ENCODE peak calls at places on chromosomes 3 and 15, in five cellular contexts. B is hepatocyte, D is ovary, L is psoas muscle, R is heart left ventricle. C is an unnamed sample.

GRCh38 chr3:172186607-172187006 is 147.2 kb downstream of the FNDC3B start:
- DNase-seq in L (no peak), R (no peak), B (no peak), D (no peak), C (no peak)

GRCh38 chr3:58994746-58995330 is 55.0 kb downstream of the CFAP20DC start:
- DNase-seq in B (peak; percentile 81), R (no peak), L (no peak), D (no peak), C (no peak)

GRCh38 chr3:66177026-66177425 is 43.8 kb upstream of the SLC25A26 start:
- DNase-seq in B (no peak), D (no peak), R (peak; percentile 43), L (no peak), C (no peak)

GRCh38 chr3:88809993-88810392 is 297.4 kb upstream of the EPHA3 start:
- DNase-seq in L (no peak), B (no peak), D (no peak), R (no peak), C (no peak)

GRCh38 chr3:15512173-15512572 is 9.3 kb downstream of the COLQ start:
- DNase-seq in R (peak; percentile 88), D (no peak), L (peak; percentile 43), B (peak; percentile 43), C (peak; percentile 73)

GRCh38 chr3:42802876-42803799 is 1.2 kb downstream of the HIGD1A start:
- DNase-seq in L (no peak), R (no peak), B (peak; percentile 36), D (no peak), C (no peak)

GRCh38 chr3:44355634-44356033 is 17.1 kb downstream of the TCAIM start:
- DNase-seq in B (peak; percentile 41), D (no peak), R (no peak), L (no peak), C (no peak)

GRCh38 chr15:41969851-41970431 is 2.4 kb downstream of the EHD4 start:
- DNase-seq in D (no peak), B (no peak), R (no peak), L (no peak), C (no peak)

GRCh38 chr15:40398413-40398873 is 7.2 kb upstream of the IVD start:
- DNase-seq in D (no peak), L (no peak), B (no peak), R (no peak), C (no peak)

GRCh38 chr3:4718179-4718736 is 225.1 kb downstream of the ITPR1 start:
- DNase-seq in D (no peak), L (no peak), R (no peak), B (no peak), C (no peak)
- H3K4me1 ChIP-seq in D (peaks cover 11% of the 10 kb centered on the region), L (peaks cover 43% of the 10 kb centered on the region), R (peaks cover 59% of the 10 kb centered on the region), B (peaks cover 40% of the 10 kb centered on the region), C (peaks cover 58% of the 10 kb centered on the region)

GRCh38 chr3:35946857-35947514 is 307.7 kb downstream of the ARPP21 start:
- DNase-seq in L (no peak), D (no peak), R (no peak), B (peak; percentile 29), C (no peak)
- TF ChIP-seq CTCF in L (no peak), D (no peak), R (no peak), B (no peak), C (no peak)

GRCh38 chr15:95295311-95295710 is 1035.2 kb upstream of the NR2F2 start:
- DNase-seq in L (no peak), B (no peak), D (no peak), R (no peak), C (no peak)
- H3K4me3 ChIP-seq in L (no peak overlapping the region), B (no peak overlapping the region), D (no peak overlapping the region), R (no peak overlapping the region), C (no peak overlapping the region)

GRCh38 chr3:127796045-127796720 is 26.1 kb downstream of the MGLL start:
- DNase-seq in B (no peak), L (no peak), D (no peak), R (no peak), C (no peak)

GRCh38 chr3:127796751-127797150 is 25.6 kb downstream of the MGLL start:
- DNase-seq in L (no peak), D (no peak), B (no peak), R (no peak), C (no peak)

GRCh38 chr3:127794402-127794801 is 27.9 kb downstream of the MGLL start:
- DNase-seq in R (no peak), L (no peak), D (no peak), B (no peak), C (no peak)

GRCh38 chr3:127792664-127793292 is 29.5 kb downstream of the MGLL start:
- DNase-seq in B (peak; percentile 69), R (peak; percentile 83), D (peak; percentile 36), L (peak; percentile 81), C (peak; percentile 71)

GRCh38 chr3:127794972-127795371 is 27.3 kb downstream of the MGLL start:
- DNase-seq in D (no peak), L (no peak), R (no peak), B (no peak), C (no peak)
- H3K4me1 ChIP-seq in D (peaks cover 3% of the 10 kb centered on the region), L (peaks cover 39% of the 10 kb centered on the region), R (peaks cover 61% of the 10 kb centered on the region), B (peaks cover 16% of the 10 kb centered on the region), C (peaks cover 66% of the 10 kb centered on the region)

GRCh38 chr3:150259526-150260145 is 148.5 kb upstream of the TSC22D2 start:
- DNase-seq in B (no peak), R (no peak), L (no peak), D (no peak), C (no peak)
- TF ChIP-seq CTCF in B (no peak), R (no peak), L (no peak), D (no peak), C (no peak)

GRCh38 chr3:134407247-134407640 is 33.0 kb upstream of the AMOTL2 start:
- DNase-seq in R (no peak), B (no peak), D (no peak), L (peak; percentile 44), C (no peak)
- H3K4me3 ChIP-seq in R (peak overlapping the region; percentile 60), B (no peak overlapping the region), D (no peak overlapping the region), L (peak overlapping the region; percentile 58), C (peak overlapping the region; percentile 69)

DNA sequence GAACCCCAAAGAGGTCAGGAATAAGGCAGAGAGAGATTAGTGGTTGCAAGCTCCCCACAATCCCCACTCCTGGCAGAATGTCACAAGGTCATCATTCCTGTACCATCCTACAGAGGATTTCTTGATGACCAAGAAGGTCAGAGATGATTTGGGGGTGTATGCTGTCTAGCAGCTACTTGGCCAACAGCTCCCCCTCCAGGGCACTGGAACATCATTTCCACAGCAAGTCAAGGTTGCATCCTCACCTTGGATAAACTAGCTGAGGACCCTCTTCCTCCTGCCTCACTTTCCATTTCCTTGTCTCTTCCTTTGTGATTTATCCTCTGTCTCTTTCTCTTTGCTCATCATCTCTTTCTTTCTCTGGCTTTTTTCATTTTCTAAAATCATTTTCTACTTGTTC is 106.3 kb downstream of the PROS1 start:
- DNase-seq in B (no peak), L (no peak), D (no peak), R (no peak), C (no peak)
- H3K4me1 ChIP-seq in B (no peaks in the 10 kb centered on the region), L (no peaks in the 10 kb centered on the region), D (no peaks in the 10 kb centered on the region), R (no peaks in the 10 kb centered on the region), C (no peaks in the 10 kb centered on the region)